ENCODE peak calls at places on chromosomes 13 and 19, in eight cellular contexts. A is upper lobe of right lung; F is omental fat pad; X is sigmoid colon; P is HepG2; T is activated naive CD4-positive, alpha-beta T cell treated with anti-CD3 and anti-CD28 coated beads, Interleukin-2, amount 50 U/mL, for 72 hours; J is cortex of kidney; G is SW 1271. N is an unnamed sample.
A peak's percentile ranks its signal among the peaks of the same experiment; 100 is the strongest.

GRCh38 chr13:109273326-109273751 is 513.0 kb downstream of the IRS2 start:
- DNase-seq in A (no peak), F (no peak), X (no peak), P (no peak), T (no peak), J (no peak), G (no peak), N (no peak)

GRCh38 chr19:13781547-13781946 is 7.3 kb downstream of the C19orf53 start:
- DNase-seq in A (peak; percentile 76), F (peak; percentile 56), X (peak; percentile 94), P (no peak), T (no peak), J (no peak), G (no peak), N (no peak)

GRCh38 chr13:113809934-113810333 is 50.9 kb downstream of the TMEM255B start:
- DNase-seq in A (no peak), F (no peak), X (no peak), P (no peak), T (no peak), J (no peak), G (no peak), N (no peak)

GRCh38 chr13:32472194-32472621 is 44.3 kb upstream of the N4BP2L1 start:
- DNase-seq in A (no peak), F (no peak), X (no peak), P (no peak), T (no peak), J (no peak), G (no peak), N (no peak)

GRCh38 chr13:101065314-101065713 is 351.0 kb downstream of the NALCN start:
- DNase-seq in A (no peak), F (no peak), X (no peak), P (no peak), T (no peak), J (no peak), G (no peak), N (no peak)

GRCh38 chr13:77544365-77544764 is 8.9 kb downstream of the SCEL start:
- DNase-seq in A (no peak), F (no peak), X (peak; percentile 73), P (no peak), T (no peak), J (no peak), G (no peak), N (no peak)

GRCh38 chr13:70568571-70568970 is 460.3 kb upstream of the KLHL1 start:
- DNase-seq in A (no peak), F (no peak), X (no peak), P (peak; percentile 25), T (no peak), J (no peak), G (peak; percentile 40), N (peak; percentile 62)

GRCh38 chr19:29248332-29248844 is 35.4 kb upstream of the UQCRFS1 start:
- DNase-seq in A (no peak), F (no peak), X (no peak), P (no peak), T (no peak), J (no peak), G (no peak), N (no peak)

GRCh38 chr13:36914648-36915047 is 5.4 kb downstream of the SMAD9 start:
- DNase-seq in A (no peak), F (no peak), X (no peak), P (no peak), T (no peak), J (no peak), G (no peak), N (no peak)

GRCh38 chr13:112940236-112940635 is 28.8 kb upstream of the MCF2L start:
- DNase-seq in A (no peak), F (no peak), X (peak; percentile 55), P (no peak), T (no peak), J (no peak), G (no peak), N (no peak)

GRCh38 chr13:29754486-29754806 is 96.0 kb downstream of the UBL3 start:
- DNase-seq in A (no peak), F (no peak), X (no peak), P (peak; percentile 47), T (no peak), J (no peak), G (no peak), N (no peak)

GRCh38 chr19:50223439-50223716 is 20.0 kb downstream of the MYH14 start:
- DNase-seq in A (no peak), F (no peak), X (no peak), P (no peak), T (no peak), J (no peak), G (no peak), N (no peak)

GRCh38 chr19:38564981-38565685 is 52.6 kb downstream of the MAP4K1 start:
- DNase-seq in A (peak; percentile 82), F (no peak), X (no peak), P (no peak), T (no peak), J (no peak), G (no peak), N (no peak)

GRCh38 chr13:109938255-109938936 is 152.0 kb upstream of the IRS2 start:
- DNase-seq in A (no peak), F (no peak), X (no peak), P (no peak), T (no peak), J (no peak), G (no peak), N (no peak)

GRCh38 chr19:54633401-54633800 is 3.1 kb downstream of the LILRB1 start:
- DNase-seq in A (no peak), F (no peak), X (no peak), P (no peak), T (no peak), J (no peak), G (no peak), N (no peak)

GRCh38 chr19:34345934-34346333 is 19.1 kb upstream of the GPI start:
- DNase-seq in A (peak; percentile 76), F (peak; percentile 57), X (no peak), P (peak; percentile 63), T (no peak), J (no peak), G (peak; percentile 43), N (peak; percentile 61)

GRCh38 chr13:113724016-113724758 is 34.8 kb upstream of the TMEM255B start:
- DNase-seq in A (peak; percentile 63), F (no peak), X (no peak), P (no peak), T (no peak), J (no peak), G (no peak), N (no peak)

GRCh38 chr13:50340146-50340545 is 324.9 kb downstream of the KCNRG start:
- DNase-seq in A (no peak), F (no peak), X (no peak), P (no peak), T (no peak), J (no peak), G (no peak), N (no peak)

GRCh38 chr19:38664503-38665211 is 17.2 kb downstream of the ACTN4 start:
- DNase-seq in A (no peak), F (no peak), X (no peak), P (no peak), T (no peak), J (no peak), G (no peak), N (peak; percentile 96)

GRCh38 chr19:44927746-44928145 is 13.3 kb downstream of the APOC1 start:
- DNase-seq in A (no peak), F (no peak), X (no peak), P (no peak), T (no peak), J (no peak), G (no peak), N (no peak)

GRCh38 chr19:16000024-16000687 is 51.3 kb downstream of the OR10H4 start:
- DNase-seq in A (no peak), F (no peak), X (no peak), P (no peak), T (no peak), J (no peak), G (no peak), N (no peak)

GRCh38 chr13:113414335-113414734 is 39.0 kb downstream of the ADPRHL1 start:
- DNase-seq in A (no peak), F (no peak), X (no peak), P (no peak), T (no peak), J (no peak), G (no peak), N (no peak)

GRCh38 chr19:42411581-42412178 is 15.5 kb downstream of the LIPE start:
- DNase-seq in A (no peak), F (no peak), X (no peak), P (no peak), T (no peak), J (no peak), G (no peak), N (no peak)

GRCh38 chr13:63092461-63092860 is 1676.8 kb upstream of the PCDH20 start:
- DNase-seq in A (no peak), F (no peak), X (no peak), P (no peak), T (no peak), J (no peak), G (no peak), N (no peak)

GRCh38 chr19:54373781-54374266 is 9.1 kb upstream of the LAIR1 start:
- DNase-seq in A (no peak), F (no peak), X (peak; percentile 66), P (no peak), T (no peak), J (no peak), G (no peak), N (peak; percentile 43)

GRCh38 chr19:47130120-47130588 is 481 bp upstream of the SAE1 start:
- DNase-seq in A (no peak), F (no peak), X (no peak), P (no peak), T (no peak), J (no peak), G (no peak), N (no peak)

GRCh38 chr13:49561064-49561410 is 24.3 kb downstream of the RCBTB1 start:
- DNase-seq in A (no peak), F (no peak), X (no peak), P (peak; percentile 23), T (no peak), J (no peak), G (no peak), N (no peak)

GRCh38 chr13:102333320-102334181 is 68.3 kb downstream of the FGF14 start:
- DNase-seq in A (no peak), F (no peak), X (no peak), P (no peak), T (no peak), J (no peak), G (no peak), N (no peak)

GRCh38 chr13:63124863-63125262 is 1709.2 kb upstream of the PCDH20 start:
- DNase-seq in A (no peak), F (no peak), X (no peak), P (peak; percentile 5), T (no peak), J (no peak), G (peak; percentile 42), N (peak; percentile 29)

GRCh38 chr13:45596800-45597484 is 18.6 kb downstream of the ERICH6B start:
- DNase-seq in A (no peak), F (no peak), X (no peak), P (no peak), T (no peak), J (no peak), G (no peak), N (no peak)

N was measured in Kasumi-1.